ENCODE peak calls at places on chromosomes 4 and X, in seven cellular contexts. One of them, this sample, is unnamed.

GRCh38 chr4:164136181-164136616 is 617.7 kb upstream of the SMIM31 start:
- DNase-seq in uterus: no peak
- DNase-seq in H1: no peak
- DNase-seq in ovary: no peak
- DNase-seq in right lobe of liver: no peak
- DNase-seq in IMR-90: peak
- DNase-seq in heart left ventricle: no peak
- DNase-seq in this sample: no peak

GRCh38 chrX:15336023-15336413 is 695 bp upstream of the PIGA start:
- DNase-seq in uterus: no peak
- DNase-seq in H1: no peak
- DNase-seq in ovary: no peak
- DNase-seq in right lobe of liver: no peak
- DNase-seq in IMR-90: peak
- DNase-seq in heart left ventricle: no peak
- DNase-seq in this sample: no peak

GRCh38 chr4:17924189-17924588 is 97.4 kb downstream of the LCORL start:
- DNase-seq in uterus: no peak
- DNase-seq in H1: no peak
- DNase-seq in ovary: no peak
- DNase-seq in right lobe of liver: no peak
- DNase-seq in IMR-90: no peak
- DNase-seq in heart left ventricle: no peak
- DNase-seq in this sample: no peak

GRCh38 chr4:83083925-83084475 is 30.5 kb downstream of the PLAC8 start:
- DNase-seq in uterus: no peak
- DNase-seq in H1: no peak
- DNase-seq in ovary: no peak
- DNase-seq in right lobe of liver: no peak
- DNase-seq in IMR-90: no peak
- DNase-seq in heart left ventricle: peak
- DNase-seq in this sample: no peak

GRCh38 chrX:35699642-35700041 is 98.5 kb upstream of the MAGEB16 start:
- DNase-seq in uterus: no peak
- DNase-seq in H1: no peak
- DNase-seq in ovary: no peak
- DNase-seq in right lobe of liver: no peak
- DNase-seq in IMR-90: no peak
- DNase-seq in heart left ventricle: no peak
- DNase-seq in this sample: no peak

GRCh38 chr4:26372525-26373172 is 51.8 kb downstream of the RBPJ start:
- DNase-seq in uterus: no peak
- DNase-seq in H1: no peak
- DNase-seq in ovary: no peak
- DNase-seq in right lobe of liver: no peak
- DNase-seq in IMR-90: peak
- DNase-seq in heart left ventricle: no peak
- DNase-seq in this sample: no peak

GRCh38 chr4:77152421-77152820 is 4.6 kb upstream of the CCNG2 start:
- DNase-seq in uterus: no peak
- DNase-seq in H1: no peak
- DNase-seq in ovary: no peak
- DNase-seq in right lobe of liver: no peak
- DNase-seq in IMR-90: peak
- DNase-seq in heart left ventricle: no peak
- DNase-seq in this sample: no peak

GRCh38 chrX:150282953-150283352 is 80.2 kb upstream of the MAMLD1 start:
- DNase-seq in uterus: no peak
- DNase-seq in H1: no peak
- DNase-seq in ovary: no peak
- DNase-seq in right lobe of liver: peak
- DNase-seq in IMR-90: no peak
- DNase-seq in heart left ventricle: no peak
- DNase-seq in this sample: no peak

DNA sequence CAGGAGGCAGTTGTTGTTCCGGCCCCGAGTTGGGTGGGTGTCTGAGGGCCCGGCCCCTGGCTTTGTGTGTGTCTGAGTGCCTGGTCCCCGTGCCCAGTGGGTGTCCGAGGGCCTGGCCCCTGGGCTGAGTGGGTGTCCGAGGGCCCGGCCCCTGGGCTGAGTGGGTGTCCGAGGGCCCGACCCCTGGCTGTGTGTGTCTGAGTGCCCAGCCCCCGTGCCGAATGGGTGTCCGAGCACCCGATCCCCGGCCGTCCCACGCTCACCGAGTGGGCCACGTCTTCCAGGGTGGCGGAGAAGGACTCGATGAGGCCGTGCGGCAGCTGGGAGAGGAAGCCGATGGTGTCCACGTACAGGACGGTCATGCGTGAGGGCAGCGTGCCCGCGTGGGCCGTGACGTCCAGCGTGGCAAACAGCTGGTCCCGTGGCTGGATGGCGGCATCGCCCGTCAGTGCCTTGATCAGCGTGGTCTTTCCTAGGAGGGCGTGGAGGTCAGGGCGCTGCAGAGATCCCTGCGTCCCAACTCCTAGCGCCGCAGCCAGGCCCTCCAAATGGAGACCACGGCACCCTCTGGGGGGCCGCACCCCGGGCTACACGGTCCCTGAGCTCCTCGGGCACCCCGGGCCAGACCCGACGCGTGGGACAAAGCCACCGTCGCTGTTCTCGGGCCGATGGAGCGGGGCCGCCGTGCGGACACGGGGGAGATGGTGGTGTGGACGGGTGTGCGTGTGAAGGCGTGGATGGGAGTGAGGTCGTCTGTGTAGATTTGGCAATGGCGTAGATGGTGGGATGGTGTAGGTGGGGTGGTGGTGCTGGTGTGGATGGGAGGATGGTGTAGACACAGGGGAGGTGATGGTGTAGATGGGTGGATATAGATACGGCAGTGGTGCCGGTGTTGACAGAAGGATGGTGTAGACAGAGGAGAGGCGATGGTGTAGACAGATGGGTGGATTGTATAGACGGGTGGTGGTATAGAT is 7.2 kb downstream of the GTPBP6 start:
- DNase-seq in uterus: no peak
- DNase-seq in H1: no peak
- DNase-seq in ovary: peak
- DNase-seq in right lobe of liver: peak
- DNase-seq in IMR-90: no peak
- DNase-seq in heart left ventricle: peak
- DNase-seq in this sample: peak
- TF ChIP-seq POLR2A in uterus: no peak
- TF ChIP-seq POLR2A in H1: peak
- TF ChIP-seq POLR2A in ovary: no peak
- TF ChIP-seq POLR2A in right lobe of liver: no peak
- TF ChIP-seq POLR2A in IMR-90: no peak
- TF ChIP-seq POLR2A in heart left ventricle: no peak
- TF ChIP-seq POLR2A in this sample: no peak

DNA sequence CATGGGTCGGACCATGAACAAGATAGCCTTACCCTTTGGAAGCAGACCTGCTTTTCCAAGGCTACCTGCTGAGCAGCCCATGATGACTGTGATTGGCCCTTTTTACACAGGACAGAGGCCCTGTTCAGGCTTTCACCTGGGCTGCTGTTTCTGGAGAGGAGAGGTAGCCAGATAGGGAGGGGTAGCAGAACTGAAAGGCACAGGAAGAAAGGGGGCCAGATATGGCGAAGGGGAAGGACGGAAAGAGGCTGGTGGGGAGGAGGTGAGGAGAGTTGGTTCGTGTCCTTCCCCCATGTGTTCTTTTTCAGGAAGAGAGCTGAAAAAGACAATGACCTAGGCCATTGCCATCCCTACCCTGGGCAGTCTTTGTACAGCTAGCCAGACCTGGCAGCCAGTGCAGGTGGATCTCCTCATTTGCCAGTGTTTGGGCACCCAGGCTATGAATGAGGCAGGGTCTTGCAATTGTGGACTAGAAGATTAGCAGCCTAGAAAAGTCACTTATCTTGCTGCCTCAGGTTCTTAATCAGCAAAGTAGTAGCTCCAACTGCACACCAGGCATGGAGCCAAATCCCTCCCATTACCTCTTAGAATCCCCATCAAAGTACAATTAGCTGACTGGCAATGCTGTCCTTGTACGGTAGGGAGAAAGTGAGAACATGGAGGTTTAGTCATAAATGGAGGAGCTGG is 139.6 kb downstream of the AMMECR1 start:
- DNase-seq in uterus: no peak
- DNase-seq in H1: no peak
- DNase-seq in ovary: no peak
- DNase-seq in right lobe of liver: no peak
- DNase-seq in IMR-90: no peak
- DNase-seq in heart left ventricle: no peak
- DNase-seq in this sample: no peak
- TF ChIP-seq POLR2A in uterus: no peak
- TF ChIP-seq POLR2A in H1: no peak
- TF ChIP-seq POLR2A in ovary: no peak
- TF ChIP-seq POLR2A in right lobe of liver: no peak
- TF ChIP-seq POLR2A in IMR-90: no peak
- TF ChIP-seq POLR2A in heart left ventricle: no peak
- TF ChIP-seq POLR2A in this sample: no peak

GRCh38 chr4:107279729-107280128 is 243.6 kb upstream of the DKK2 start:
- DNase-seq in uterus: no peak
- DNase-seq in H1: no peak
- DNase-seq in ovary: no peak
- DNase-seq in right lobe of liver: no peak
- DNase-seq in IMR-90: peak
- DNase-seq in heart left ventricle: no peak
- DNase-seq in this sample: no peak
- TF ChIP-seq POLR2A in uterus: no peak
- TF ChIP-seq POLR2A in H1: no peak
- TF ChIP-seq POLR2A in ovary: no peak
- TF ChIP-seq POLR2A in right lobe of liver: no peak
- TF ChIP-seq POLR2A in IMR-90: no peak
- TF ChIP-seq POLR2A in heart left ventricle: no peak
- TF ChIP-seq POLR2A in this sample: no peak

GRCh38 chr4:38665846-38666490 is 2.0 kb downstream of the KLF3 start:
- DNase-seq in uterus: no peak
- DNase-seq in H1: no peak
- DNase-seq in ovary: no peak
- DNase-seq in right lobe of liver: no peak
- DNase-seq in IMR-90: no peak
- DNase-seq in heart left ventricle: no peak
- DNase-seq in this sample: no peak

GRCh38 chr4:38668203-38668602 is 4.2 kb downstream of the KLF3 start:
- DNase-seq in uterus: no peak
- DNase-seq in H1: no peak
- DNase-seq in ovary: no peak
- DNase-seq in right lobe of liver: no peak
- DNase-seq in IMR-90: no peak
- DNase-seq in heart left ventricle: no peak
- DNase-seq in this sample: no peak

GRCh38 chr4:38669233-38669632 is 5.2 kb downstream of the KLF3 start:
- DNase-seq in uterus: no peak
- DNase-seq in H1: no peak
- DNase-seq in ovary: no peak
- DNase-seq in right lobe of liver: no peak
- DNase-seq in IMR-90: no peak
- DNase-seq in heart left ventricle: no peak
- DNase-seq in this sample: no peak

GRCh38 chr4:38664704-38665401 is 854 bp downstream of the KLF3 start:
- DNase-seq in uterus: peak
- DNase-seq in H1: no peak
- DNase-seq in ovary: peak
- DNase-seq in right lobe of liver: peak
- DNase-seq in IMR-90: peak
- DNase-seq in heart left ventricle: peak
- DNase-seq in this sample: peak

DNA sequence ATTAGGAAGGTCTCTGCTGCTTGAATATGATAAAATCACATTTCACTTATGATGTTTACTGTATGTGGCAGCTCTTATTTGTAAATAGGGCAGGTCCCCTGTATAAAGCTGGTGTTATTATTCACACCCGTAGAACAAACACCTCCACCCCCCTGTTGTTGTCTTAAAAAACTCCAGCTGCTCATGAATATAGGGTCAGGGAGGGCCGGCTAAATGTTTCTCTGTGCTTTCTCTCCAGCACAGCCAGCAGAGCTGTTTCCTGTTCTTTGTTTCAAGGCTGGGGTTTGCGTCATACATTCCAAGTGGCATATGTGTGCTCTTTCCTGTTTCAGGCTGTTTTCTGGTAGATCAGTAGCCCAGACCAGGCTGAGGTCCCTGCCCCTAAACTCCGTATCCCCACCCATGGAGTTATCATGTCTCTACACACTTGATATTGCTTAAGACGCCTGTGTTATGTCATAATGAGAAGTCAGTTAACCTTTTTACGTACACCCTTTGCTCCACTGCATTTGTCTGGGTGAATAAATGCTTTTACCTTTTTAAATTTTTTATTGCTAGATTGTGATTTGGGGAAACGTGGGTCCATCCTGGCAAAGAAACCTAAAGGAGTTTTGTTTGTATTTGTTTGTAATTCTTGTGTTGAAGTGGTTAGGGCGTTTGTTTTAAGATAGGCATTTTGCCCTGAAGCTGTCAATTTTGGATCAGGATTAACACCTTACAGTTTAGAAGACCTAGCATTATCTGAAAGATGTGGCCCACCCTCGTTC is 3.2 kb downstream of the KLF3 start:
- DNase-seq in uterus: peak
- DNase-seq in H1: peak
- DNase-seq in ovary: peak
- DNase-seq in right lobe of liver: peak
- DNase-seq in IMR-90: peak
- DNase-seq in heart left ventricle: peak
- DNase-seq in this sample: peak
- TF ChIP-seq POLR2A in uterus: peak
- TF ChIP-seq POLR2A in H1: peak
- TF ChIP-seq POLR2A in ovary: peak
- TF ChIP-seq POLR2A in right lobe of liver: peak
- TF ChIP-seq POLR2A in IMR-90: peak
- TF ChIP-seq POLR2A in heart left ventricle: peak
- TF ChIP-seq POLR2A in this sample: no peak

This sample was measured in lower leg skin.